ENCODE peak calls at places on chromosomes 7 and 10, in six cellular contexts. A is GM23248; L is effector memory CD4-positive, alpha-beta T cell; O is AG10803; J is adipocyte; R is GM06990. M is an unnamed sample.

GRCh38 chr7:43112941-43113621 is 634 bp downstream of the HECW1 start:
- DNase-seq in O (peak; percentile 56), A (peak; percentile 86), L (no peak), J (peak; percentile 83), R (peak; percentile 59), M (peak; percentile 74)

GRCh38 chr7:105689093-105689819 is 108.0 kb upstream of the EFCAB10 start:
- DNase-seq in A (no peak), L (no peak), R (no peak), O (no peak), J (no peak), M (no peak)

GRCh38 chr10:50788951-50789904 is 49.5 kb downstream of the ASAH2B start:
- DNase-seq in R (no peak), A (peak; percentile 80), L (no peak), O (peak; percentile 68), J (peak; percentile 41), M (no peak)

GRCh38 chr10:11424456-11425287 is 186.8 kb downstream of the USP6NL start:
- DNase-seq in R (no peak), J (peak; percentile 75), A (peak; percentile 66), L (no peak), O (peak; percentile 45), M (peak; percentile 81)

GRCh38 chr7:15555385-15555859 is 6.4 kb downstream of the AGMO start:
- DNase-seq in A (peak; percentile 47), R (no peak), J (peak; percentile 66), O (peak; percentile 36), L (no peak), M (no peak)

GRCh38 chr7:27910341-27910740 is 170.4 kb downstream of the TAX1BP1 start:
- DNase-seq in J (no peak), O (peak; percentile 64), A (peak; percentile 47), L (no peak), R (no peak), M (no peak)

GRCh38 chr7:148720472-148720871 is 21.8 kb downstream of the CUL1 start:
- DNase-seq in L (no peak), J (no peak), R (no peak), O (peak; percentile 21), A (peak; percentile 37), M (no peak)

GRCh38 chr7:106606120-106606519 is 54.8 kb downstream of the CCDC71L start:
- DNase-seq in O (no peak), R (no peak), L (no peak), J (no peak), A (no peak), M (no peak)

GRCh38 chr7:7165372-7165771 is 17.0 kb upstream of the C1GALT1 start:
- DNase-seq in O (no peak), A (no peak), R (no peak), L (no peak), J (no peak), M (no peak)

GRCh38 chr7:24609059-24609458 is 35.8 kb downstream of the PALS2 start:
- DNase-seq in R (no peak), J (no peak), O (no peak), L (no peak), A (no peak), M (no peak)

GRCh38 chr7:155198901-155199845 is 98.5 kb upstream of the INSIG1 start:
- DNase-seq in A (peak; percentile 62), L (no peak), R (no peak), O (peak; percentile 62), J (no peak), M (no peak)

GRCh38 chr10:48518926-48519730 is 85.7 kb downstream of the ARHGAP22 start:
- DNase-seq in R (no peak), A (peak; percentile 54), L (no peak), O (peak; percentile 19), J (no peak), M (no peak)

GRCh38 chr10:11098628-11099027 is 81.0 kb downstream of the CELF2 start:
- DNase-seq in R (no peak), L (no peak), A (no peak), J (no peak), O (no peak), M (no peak)

GRCh38 chr7:154848464-154848863 is 154.5 kb downstream of the PAXIP1 start:
- DNase-seq in J (no peak), A (no peak), L (no peak), O (no peak), R (no peak), M (no peak)

GRCh38 chr7:16810573-16810972 is 5.8 kb upstream of the AGR2 start:
- DNase-seq in R (no peak), A (no peak), J (no peak), O (no peak), L (no peak), M (no peak)

GRCh38 chr10:56346845-56347415 is 14.1 kb downstream of the ZWINT start:
- DNase-seq in J (no peak), O (no peak), R (no peak), A (peak; percentile 35), L (no peak), M (no peak)

GRCh38 chr10:69241575-69241974 is 21.4 kb downstream of the HKDC1 start:
- DNase-seq in O (peak; percentile 69), L (no peak), A (peak; percentile 87), J (no peak), R (no peak), M (no peak)

DNA sequence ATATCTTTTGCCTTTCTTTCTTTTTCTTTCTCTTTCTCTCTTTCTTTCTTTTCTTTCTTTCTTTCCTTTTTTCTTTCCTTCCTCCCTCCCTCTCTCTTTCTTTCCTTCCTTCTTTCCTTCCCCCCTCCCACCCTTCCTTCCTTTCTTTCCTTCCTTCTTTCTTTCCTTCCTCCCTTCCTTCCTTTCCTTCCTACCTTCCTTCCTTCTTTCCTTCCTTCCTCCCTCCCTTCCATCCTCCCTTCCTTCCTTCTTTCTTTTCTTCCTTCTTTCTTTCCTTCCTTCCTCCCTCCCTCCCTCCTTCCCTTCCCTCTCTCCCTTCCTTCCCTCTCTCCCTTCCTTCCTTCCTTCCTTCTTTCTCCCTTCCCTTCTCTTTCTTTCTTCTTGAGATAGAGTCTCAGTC is 25.5 kb upstream of the CALN1 start:
- DNase-seq in A (no peak), L (no peak), J (no peak), O (no peak), R (no peak), M (no peak)
- H3K4me3 ChIP-seq in A (no peak overlapping the region), L (no peak overlapping the region), J (no peak overlapping the region), O (no peak overlapping the region), R (no peak overlapping the region), M (no peak overlapping the region)

DNA sequence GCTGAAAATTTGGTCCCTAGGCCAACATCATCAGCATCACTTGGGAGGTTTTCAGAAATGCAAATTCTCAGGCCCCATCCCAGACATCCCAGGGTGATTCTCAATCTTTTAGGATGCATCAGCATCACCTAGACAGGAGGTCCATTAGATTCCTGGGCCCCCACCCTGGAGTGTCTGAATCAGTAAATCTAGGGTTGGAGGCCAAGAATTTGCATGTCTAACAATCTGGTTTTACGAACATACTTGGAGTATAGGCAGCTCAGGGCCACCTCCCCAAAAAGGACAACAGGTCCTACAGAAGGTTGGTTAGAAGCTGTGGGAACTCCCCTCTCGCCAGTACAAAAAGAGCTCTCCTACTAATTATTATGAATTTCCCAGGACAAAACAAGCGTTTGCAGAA is 15.5 kb downstream of the ZC3HAV1 start:
- DNase-seq in R (no peak), J (no peak), L (no peak), O (no peak), A (no peak), M (no peak)
- H3K4me3 ChIP-seq in R (no peak overlapping the region), J (no peak overlapping the region), L (peak overlapping the region; percentile 46), O (no peak overlapping the region), A (no peak overlapping the region), M (no peak overlapping the region)

DNA sequence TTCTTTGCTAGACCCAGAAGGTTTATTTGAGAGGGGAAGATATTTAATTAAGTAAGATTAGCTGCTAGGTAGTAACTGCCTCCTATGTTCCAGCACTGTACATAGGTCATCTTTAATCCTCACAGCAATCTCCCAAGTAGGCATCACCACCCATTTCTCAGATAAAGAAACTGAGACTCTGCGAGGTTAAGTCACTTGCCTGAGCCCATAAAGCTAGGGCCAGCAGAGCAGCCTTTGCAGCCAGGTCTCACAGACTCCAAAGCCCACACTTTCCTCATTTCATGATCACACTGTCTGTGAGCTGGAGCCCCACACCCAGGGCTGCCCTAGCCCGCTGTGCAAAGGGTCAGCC is 20.6 kb downstream of the CALML3 start:
- DNase-seq in J (no peak), R (no peak), O (no peak), L (no peak), A (no peak), M (no peak)
- H3K4me3 ChIP-seq in J (no peak overlapping the region), R (no peak overlapping the region), O (no peak overlapping the region), L (no peak overlapping the region), A (no peak overlapping the region), M (no peak overlapping the region)

DNA sequence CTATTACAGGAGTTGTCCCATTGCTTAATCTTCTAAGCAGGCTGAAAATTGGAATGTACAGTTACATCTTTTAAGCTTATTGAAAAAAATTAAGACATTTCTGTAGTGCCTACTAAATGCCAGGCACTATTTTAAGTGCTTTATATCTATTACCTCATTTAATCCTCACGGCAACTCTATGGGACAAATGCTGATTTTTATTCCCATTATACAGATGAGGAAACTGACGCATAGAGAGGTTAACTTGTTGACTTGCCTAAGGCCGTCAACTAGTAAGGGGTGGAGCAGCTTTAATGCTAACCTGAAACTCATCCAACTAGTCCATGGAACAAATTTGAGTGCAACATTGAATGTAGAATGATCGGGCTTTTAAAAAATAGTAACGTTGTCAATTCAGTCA is 2.5 kb downstream of the ZKSCAN1 start:
- DNase-seq in J (no peak), L (no peak), O (no peak), A (no peak), R (no peak), M (no peak)
- H3K4me3 ChIP-seq in J (peak overlapping the region; percentile 66), L (no peak overlapping the region), O (no peak overlapping the region), A (peak overlapping the region; percentile 90), R (no peak overlapping the region), M (no peak overlapping the region)

DNA sequence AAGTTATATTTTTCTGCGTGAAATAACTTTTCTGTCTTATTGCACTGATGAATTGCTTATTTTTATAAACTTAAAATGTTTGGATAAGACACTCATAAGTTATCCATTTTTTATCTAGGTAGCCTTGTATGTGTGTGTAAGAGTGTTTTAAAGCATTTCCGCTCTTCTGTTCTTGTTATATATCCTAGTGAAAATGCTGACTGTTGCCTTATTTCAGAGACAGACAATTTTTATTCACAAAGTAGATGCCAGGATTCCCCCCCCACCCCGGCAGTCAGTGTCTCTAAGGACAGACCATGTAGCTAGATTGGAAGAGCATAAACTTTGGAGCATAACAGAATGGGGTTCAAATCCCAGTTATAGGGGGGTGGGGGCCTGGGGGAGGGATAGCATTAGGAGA is 1.6 kb downstream of the SMC3 start:
- DNase-seq in L (no peak), R (no peak), O (no peak), A (no peak), J (no peak), M (no peak)
- H3K4me3 ChIP-seq in L (peak overlapping the region; percentile 99), R (peak overlapping the region; percentile 92), O (peak overlapping the region; percentile 81), A (peak overlapping the region; percentile 80), J (peak overlapping the region; percentile 88), M (peak overlapping the region; percentile 89)

DNA sequence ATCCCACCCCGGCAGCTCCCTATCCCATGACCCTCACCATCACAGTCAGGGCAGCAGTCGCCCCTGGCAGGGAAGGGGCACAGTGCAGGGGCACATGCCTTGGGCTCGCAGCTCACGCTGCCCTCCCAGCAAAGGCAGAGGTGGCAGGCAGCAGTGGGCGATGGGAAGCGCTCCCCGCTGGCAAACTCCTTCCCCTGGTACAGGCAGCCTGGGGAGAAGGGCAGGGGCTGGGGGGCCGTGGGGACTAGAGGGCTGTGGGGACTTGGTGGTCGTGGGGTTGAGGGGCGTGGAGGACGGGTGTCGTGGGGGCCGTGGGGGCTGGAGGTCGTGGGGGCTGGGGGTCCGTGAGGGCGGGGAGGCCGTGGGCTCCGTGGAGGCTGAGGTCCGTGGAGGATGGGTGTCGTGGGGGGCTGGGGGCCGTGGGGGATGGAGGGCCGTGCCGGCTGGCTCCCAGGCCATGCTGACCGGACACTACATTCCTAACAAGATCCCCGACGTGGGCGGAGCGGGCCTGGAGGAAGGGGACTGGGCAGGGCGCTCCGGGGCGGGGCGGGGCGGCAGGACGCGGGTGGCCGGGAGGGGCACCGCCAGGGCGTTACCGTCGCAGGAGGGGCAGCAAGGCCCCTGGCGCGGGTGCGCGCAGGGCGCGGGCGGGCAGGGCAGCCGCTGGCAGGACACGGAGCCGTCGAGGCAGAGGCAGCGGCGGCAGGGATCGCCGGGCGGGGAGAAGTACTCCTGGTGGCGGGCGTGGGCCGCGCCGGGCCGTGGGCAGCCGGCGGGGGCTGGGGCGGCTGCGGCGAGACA is 20.0 kb downstream of the KCP start:
- DNase-seq in J (peak; percentile 63), A (no peak), L (no peak), R (no peak), O (no peak), M (peak; percentile 79)
- H3K4me3 ChIP-seq in J (no peak overlapping the region), A (no peak overlapping the region), L (peak overlapping the region; percentile 35), R (no peak overlapping the region), O (no peak overlapping the region), M (no peak overlapping the region)